ENCODE peak calls at places on chromosomes 3 and 15, in seven cellular contexts. One of them, this sample, is unnamed.

GRCh38 chr15:70142322-70143191 is 44.8 kb upstream of the TLE3 start:
- DNase-seq in mammary epithelial cell: no peak
- DNase-seq in SK-N-SH: no peak
- DNase-seq in HepG2: no peak
- DNase-seq in neuronal stem cell: no peak
- DNase-seq in hepatocyte: no peak
- DNase-seq in H1: no peak
- DNase-seq in this sample: peak; percentile 75

GRCh38 chr3:9649791-9650521 is 651 bp downstream of the MTMR14 start:
- DNase-seq in mammary epithelial cell: no peak
- DNase-seq in SK-N-SH: peak; percentile 17
- DNase-seq in HepG2: no peak
- DNase-seq in neuronal stem cell: no peak
- DNase-seq in hepatocyte: no peak
- DNase-seq in H1: no peak
- DNase-seq in this sample: no peak

GRCh38 chr3:102224171-102224570 is 210.6 kb upstream of the ZPLD1 start:
- DNase-seq in mammary epithelial cell: no peak
- DNase-seq in SK-N-SH: peak; percentile 9
- DNase-seq in HepG2: peak; percentile 12
- DNase-seq in neuronal stem cell: no peak
- DNase-seq in hepatocyte: peak; percentile 37
- DNase-seq in H1: no peak
- DNase-seq in this sample: peak; percentile 45

GRCh38 chr3:172330413-172330812 is 117.8 kb downstream of the GHSR start:
- DNase-seq in mammary epithelial cell: no peak
- DNase-seq in SK-N-SH: no peak
- DNase-seq in HepG2: no peak
- DNase-seq in neuronal stem cell: no peak
- DNase-seq in hepatocyte: no peak
- DNase-seq in H1: no peak
- DNase-seq in this sample: no peak

GRCh38 chr15:57298843-57299550 is 77.3 kb upstream of the CGNL1 start:
- DNase-seq in mammary epithelial cell: no peak
- DNase-seq in SK-N-SH: no peak
- DNase-seq in HepG2: no peak
- DNase-seq in neuronal stem cell: no peak
- DNase-seq in hepatocyte: no peak
- DNase-seq in H1: no peak
- DNase-seq in this sample: no peak

GRCh38 chr3:1275495-1275894 is 182.7 kb downstream of the CNTN6 start:
- DNase-seq in mammary epithelial cell: no peak
- DNase-seq in SK-N-SH: no peak
- DNase-seq in HepG2: no peak
- DNase-seq in neuronal stem cell: peak; percentile 5
- DNase-seq in hepatocyte: peak; percentile 46
- DNase-seq in H1: no peak
- DNase-seq in this sample: no peak

GRCh38 chr3:173403376-173403775 is 5.8 kb downstream of the NLGN1 start:
- DNase-seq in mammary epithelial cell: no peak
- DNase-seq in SK-N-SH: no peak
- DNase-seq in HepG2: no peak
- DNase-seq in neuronal stem cell: no peak
- DNase-seq in hepatocyte: no peak
- DNase-seq in H1: no peak
- DNase-seq in this sample: no peak

GRCh38 chr15:36024066-36024465 is 478.1 kb upstream of the DPH6 start:
- DNase-seq in mammary epithelial cell: no peak
- DNase-seq in SK-N-SH: no peak
- DNase-seq in HepG2: no peak
- DNase-seq in neuronal stem cell: no peak
- DNase-seq in hepatocyte: no peak
- DNase-seq in H1: no peak
- DNase-seq in this sample: no peak

GRCh38 chr3:78123058-78123457 is 1083.2 kb downstream of the ROBO2 start:
- DNase-seq in mammary epithelial cell: no peak
- DNase-seq in SK-N-SH: no peak
- DNase-seq in HepG2: no peak
- DNase-seq in neuronal stem cell: no peak
- DNase-seq in hepatocyte: no peak
- DNase-seq in H1: no peak
- DNase-seq in this sample: no peak

GRCh38 chr3:71978150-71978721 is 193.3 kb upstream of the PROK2 start:
- DNase-seq in mammary epithelial cell: no peak
- DNase-seq in SK-N-SH: peak; percentile 37
- DNase-seq in HepG2: no peak
- DNase-seq in neuronal stem cell: no peak
- DNase-seq in hepatocyte: no peak
- DNase-seq in H1: no peak
- DNase-seq in this sample: no peak

GRCh38 chr3:171055336-171056178 is 29.0 kb upstream of the SLC2A2 start:
- DNase-seq in mammary epithelial cell: no peak
- DNase-seq in SK-N-SH: no peak
- DNase-seq in HepG2: peak; percentile 95
- DNase-seq in neuronal stem cell: no peak
- DNase-seq in hepatocyte: peak; percentile 26
- DNase-seq in H1: no peak
- DNase-seq in this sample: peak; percentile 11

GRCh38 chr3:1529666-1530065 is 436.8 kb downstream of the CNTN6 start:
- DNase-seq in mammary epithelial cell: no peak
- DNase-seq in SK-N-SH: no peak
- DNase-seq in HepG2: no peak
- DNase-seq in neuronal stem cell: no peak
- DNase-seq in hepatocyte: no peak
- DNase-seq in H1: no peak
- DNase-seq in this sample: no peak

GRCh38 chr3:123730816-123731215 is 146.0 kb upstream of the HACD2 start:
- DNase-seq in mammary epithelial cell: no peak
- DNase-seq in SK-N-SH: no peak
- DNase-seq in HepG2: no peak
- DNase-seq in neuronal stem cell: no peak
- DNase-seq in hepatocyte: no peak
- DNase-seq in H1: no peak
- DNase-seq in this sample: no peak

GRCh38 chr15:69451951-69452701 is 492 bp upstream of the RPLP1 start:
- DNase-seq in mammary epithelial cell: no peak
- DNase-seq in SK-N-SH: peak; percentile 30
- DNase-seq in HepG2: peak; percentile 92
- DNase-seq in neuronal stem cell: no peak
- DNase-seq in hepatocyte: peak; percentile 15
- DNase-seq in H1: no peak
- DNase-seq in this sample: no peak

GRCh38 chr3:66444146-66444644 is 56.6 kb downstream of the LRIG1 start:
- DNase-seq in mammary epithelial cell: no peak
- DNase-seq in SK-N-SH: no peak
- DNase-seq in HepG2: no peak
- DNase-seq in neuronal stem cell: no peak
- DNase-seq in hepatocyte: no peak
- DNase-seq in H1: no peak
- DNase-seq in this sample: no peak

GRCh38 chr15:51097553-51098330 is 3.0 kb upstream of the TNFAIP8L3 start:
- DNase-seq in mammary epithelial cell: peak; percentile 64
- DNase-seq in SK-N-SH: no peak
- DNase-seq in HepG2: peak; percentile 19
- DNase-seq in neuronal stem cell: no peak
- DNase-seq in hepatocyte: peak; percentile 29
- DNase-seq in H1: no peak
- DNase-seq in this sample: peak; percentile 97

GRCh38 chr3:147864754-147865354 is 455.7 kb downstream of the ZIC1 start:
- DNase-seq in mammary epithelial cell: no peak
- DNase-seq in SK-N-SH: no peak
- DNase-seq in HepG2: no peak
- DNase-seq in neuronal stem cell: peak; percentile 2
- DNase-seq in hepatocyte: no peak
- DNase-seq in H1: no peak
- DNase-seq in this sample: no peak

GRCh38 chr15:52100807-52101206 is 11.8 kb downstream of the BCL2L10 start:
- DNase-seq in mammary epithelial cell: peak; percentile 87
- DNase-seq in SK-N-SH: no peak
- DNase-seq in HepG2: no peak
- DNase-seq in neuronal stem cell: no peak
- DNase-seq in hepatocyte: peak; percentile 66
- DNase-seq in H1: no peak
- DNase-seq in this sample: peak; percentile 94

GRCh38 chr3:111714305-111714704 is 119.2 kb upstream of the ZBED2 start:
- DNase-seq in mammary epithelial cell: peak; percentile 63
- DNase-seq in SK-N-SH: no peak
- DNase-seq in HepG2: no peak
- DNase-seq in neuronal stem cell: no peak
- DNase-seq in hepatocyte: no peak
- DNase-seq in H1: peak; percentile 25
- DNase-seq in this sample: no peak

GRCh38 chr3:126984391-126985142 is 1.7 kb downstream of the PLXNA1 start:
- DNase-seq in mammary epithelial cell: no peak
- DNase-seq in SK-N-SH: no peak
- DNase-seq in HepG2: no peak
- DNase-seq in neuronal stem cell: no peak
- DNase-seq in hepatocyte: no peak
- DNase-seq in H1: no peak
- DNase-seq in this sample: no peak

DNA sequence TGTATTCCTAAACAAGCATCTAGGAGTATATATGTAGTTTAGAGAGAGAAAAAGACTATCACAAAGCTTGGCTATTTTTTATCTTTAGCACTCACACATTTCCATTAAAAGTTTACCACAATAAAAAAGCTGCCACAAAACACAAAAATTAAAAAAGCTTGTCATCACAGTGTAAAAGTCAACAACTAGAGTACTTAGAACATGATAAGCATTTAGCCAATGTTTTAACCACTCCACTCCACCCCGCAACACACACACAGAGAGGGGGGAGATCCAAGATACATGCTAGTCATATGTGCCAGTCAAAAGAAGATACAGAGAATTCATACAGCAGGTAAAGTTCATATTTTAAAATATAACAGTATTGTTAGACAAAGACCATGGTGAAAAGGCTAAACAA is 79.7 kb downstream of the STAG1 start:
- DNase-seq in mammary epithelial cell: no peak
- DNase-seq in SK-N-SH: no peak
- DNase-seq in HepG2: no peak
- DNase-seq in neuronal stem cell: no peak
- DNase-seq in hepatocyte: no peak
- DNase-seq in H1: no peak
- DNase-seq in this sample: no peak
- H3K27ac ChIP-seq in mammary epithelial cell: no peak overlapping the region
- H3K27ac ChIP-seq in SK-N-SH: no peak overlapping the region
- H3K27ac ChIP-seq in HepG2: no peak overlapping the region
- H3K27ac ChIP-seq in neuronal stem cell: no peak overlapping the region
- H3K27ac ChIP-seq in hepatocyte: no peak overlapping the region
- H3K27ac ChIP-seq in H1: no peak overlapping the region
- H3K27ac ChIP-seq in this sample: no peak overlapping the region

GRCh38 chr3:18297131-18297530 is 128.0 kb downstream of the SATB1 start:
- DNase-seq in mammary epithelial cell: no peak
- DNase-seq in SK-N-SH: no peak
- DNase-seq in HepG2: no peak
- DNase-seq in neuronal stem cell: no peak
- DNase-seq in hepatocyte: no peak
- DNase-seq in H1: no peak
- DNase-seq in this sample: no peak

GRCh38 chr3:18300916-18301315 is 124.2 kb downstream of the SATB1 start:
- DNase-seq in mammary epithelial cell: no peak
- DNase-seq in SK-N-SH: no peak
- DNase-seq in HepG2: no peak
- DNase-seq in neuronal stem cell: no peak
- DNase-seq in hepatocyte: no peak
- DNase-seq in H1: no peak
- DNase-seq in this sample: no peak

GRCh38 chr3:18290130-18290529 is 135.0 kb downstream of the SATB1 start:
- DNase-seq in mammary epithelial cell: no peak
- DNase-seq in SK-N-SH: no peak
- DNase-seq in HepG2: no peak
- DNase-seq in neuronal stem cell: no peak
- DNase-seq in hepatocyte: no peak
- DNase-seq in H1: no peak
- DNase-seq in this sample: no peak

DNA sequence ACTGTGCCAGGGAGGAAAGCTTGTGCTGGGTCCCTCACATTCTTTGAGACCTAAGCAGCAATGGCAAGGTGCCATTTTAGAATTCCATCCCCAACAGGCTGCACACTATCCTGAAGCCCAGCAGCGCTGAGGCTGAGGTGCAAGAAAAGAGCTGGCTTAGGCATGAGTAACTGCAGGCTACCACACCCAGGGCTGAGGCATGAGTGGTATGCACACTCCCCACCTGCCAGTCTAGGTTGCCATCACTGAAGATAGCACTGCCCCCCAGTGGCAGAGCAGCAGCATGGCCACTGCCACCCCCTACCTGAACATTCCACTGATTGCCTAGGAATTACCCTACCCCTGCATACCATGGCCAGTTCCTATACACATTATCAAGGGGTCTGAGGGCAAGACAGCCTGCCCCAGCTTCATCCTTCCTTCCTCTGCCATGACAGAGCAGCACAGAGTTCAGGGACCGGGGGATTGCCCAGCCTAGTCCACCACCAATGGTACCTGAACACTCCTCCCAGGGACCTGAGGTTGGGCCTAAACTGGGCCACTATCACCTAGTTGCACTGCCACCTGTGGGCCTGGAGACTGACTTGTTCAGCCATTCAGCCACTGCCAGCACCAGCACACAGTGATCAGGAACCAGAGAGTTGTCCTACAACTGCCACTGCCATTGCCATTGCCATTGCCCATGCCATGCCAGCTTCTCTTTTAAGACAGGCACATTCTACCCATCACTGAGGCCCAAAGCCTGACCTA is 129.8 kb downstream of the SATB1 start:
- DNase-seq in mammary epithelial cell: peak; percentile 82
- DNase-seq in SK-N-SH: peak; percentile 12
- DNase-seq in HepG2: peak; percentile 21
- DNase-seq in neuronal stem cell: peak; percentile 18
- DNase-seq in hepatocyte: peak; percentile 75
- DNase-seq in H1: peak; percentile 77
- DNase-seq in this sample: no peak
- H3K4me2 ChIP-seq in mammary epithelial cell: peak overlapping the region; percentile 38
- H3K4me2 ChIP-seq in SK-N-SH: no peak overlapping the region
- H3K4me2 ChIP-seq in HepG2: no peak overlapping the region
- H3K4me2 ChIP-seq in neuronal stem cell: no peak overlapping the region
- H3K4me2 ChIP-seq in hepatocyte: no peak overlapping the region
- H3K4me2 ChIP-seq in H1: no peak overlapping the region
- H3K4me2 ChIP-seq in this sample: no peak overlapping the region

GRCh38 chr3:128040660-128041059 is 11.6 kb upstream of the SEC61A1 start:
- DNase-seq in mammary epithelial cell: no peak
- DNase-seq in SK-N-SH: no peak
- DNase-seq in HepG2: no peak
- DNase-seq in neuronal stem cell: no peak
- DNase-seq in hepatocyte: no peak
- DNase-seq in H1: no peak
- DNase-seq in this sample: no peak
- H3K27ac ChIP-seq in mammary epithelial cell: no peak overlapping the region
- H3K27ac ChIP-seq in SK-N-SH: no peak overlapping the region
- H3K27ac ChIP-seq in HepG2: no peak overlapping the region
- H3K27ac ChIP-seq in neuronal stem cell: no peak overlapping the region
- H3K27ac ChIP-seq in hepatocyte: no peak overlapping the region
- H3K27ac ChIP-seq in H1: no peak overlapping the region
- H3K27ac ChIP-seq in this sample: no peak overlapping the region

DNA sequence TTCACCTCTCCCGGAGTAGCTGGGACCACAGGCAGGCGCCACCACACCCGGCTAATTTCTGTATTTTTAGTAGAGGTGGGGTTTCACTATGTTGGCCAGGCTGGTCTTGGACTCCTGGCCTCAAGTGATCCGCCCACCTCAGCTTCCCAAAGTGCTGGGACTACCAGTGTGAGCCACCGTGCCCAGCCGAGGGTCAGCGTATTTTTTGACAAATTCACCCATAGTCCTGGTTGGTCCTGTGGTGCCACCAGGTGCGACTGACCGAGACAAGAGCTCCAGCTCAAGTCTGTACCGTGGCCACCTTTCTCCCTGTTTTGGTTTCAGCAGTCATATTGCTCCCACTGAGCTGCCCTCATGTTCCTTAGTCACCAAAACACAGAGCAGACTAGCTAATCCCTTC is 8.8 kb downstream of the SLC51A start:
- DNase-seq in mammary epithelial cell: no peak
- DNase-seq in SK-N-SH: no peak
- DNase-seq in HepG2: no peak
- DNase-seq in neuronal stem cell: no peak
- DNase-seq in hepatocyte: no peak
- DNase-seq in H1: no peak
- DNase-seq in this sample: no peak
- H3K4me2 ChIP-seq in mammary epithelial cell: no peak overlapping the region
- H3K4me2 ChIP-seq in SK-N-SH: no peak overlapping the region
- H3K4me2 ChIP-seq in HepG2: no peak overlapping the region
- H3K4me2 ChIP-seq in neuronal stem cell: no peak overlapping the region
- H3K4me2 ChIP-seq in hepatocyte: no peak overlapping the region
- H3K4me2 ChIP-seq in H1: no peak overlapping the region
- H3K4me2 ChIP-seq in this sample: no peak overlapping the region

This sample was measured in endothelial cell of umbilical vein.